ENCODE peak calls at places on chromosome 6, in five cellular contexts. One of them, this sample, is unnamed.

GRCh38 chr6:150924808-150925654 is 59.5 kb downstream of the MTHFD1L start:
- DNase-seq in caudate nucleus: no peak
- DNase-seq in activated B cell treated with CpG ODN at 0.5 μM for 24 hours: no peak
- DNase-seq in activated T-helper 1 cell treated with Interleukin-2 at 50 U/mL for 16 hours: no peak
- DNase-seq in fibroblast of mammary gland: peak; percentile 83
- DNase-seq in this sample: no peak

GRCh38 chr6:134577998-134578397 is 260.1 kb upstream of the SGK1 start:
- DNase-seq in caudate nucleus: no peak
- DNase-seq in activated B cell treated with CpG ODN at 0.5 μM for 24 hours: no peak
- DNase-seq in activated T-helper 1 cell treated with Interleukin-2 at 50 U/mL for 16 hours: no peak
- DNase-seq in fibroblast of mammary gland: peak; percentile 49
- DNase-seq in this sample: no peak

GRCh38 chr6:53793318-53793975 is 1.4 kb upstream of the LRRC1 start:
- DNase-seq in caudate nucleus: peak; percentile 10
- DNase-seq in activated B cell treated with CpG ODN at 0.5 μM for 24 hours: peak; percentile 23
- DNase-seq in activated T-helper 1 cell treated with Interleukin-2 at 50 U/mL for 16 hours: no peak
- DNase-seq in fibroblast of mammary gland: peak; percentile 41
- DNase-seq in this sample: no peak

GRCh38 chr6:135250234-135250633 is 69.1 kb downstream of the MYB start:
- DNase-seq in caudate nucleus: no peak
- DNase-seq in activated B cell treated with CpG ODN at 0.5 μM for 24 hours: no peak
- DNase-seq in activated T-helper 1 cell treated with Interleukin-2 at 50 U/mL for 16 hours: no peak
- DNase-seq in fibroblast of mammary gland: no peak
- DNase-seq in this sample: no peak

GRCh38 chr6:83781506-83781905 is 71.7 kb upstream of the RIPPLY2 start:
- DNase-seq in caudate nucleus: no peak
- DNase-seq in activated B cell treated with CpG ODN at 0.5 μM for 24 hours: no peak
- DNase-seq in activated T-helper 1 cell treated with Interleukin-2 at 50 U/mL for 16 hours: no peak
- DNase-seq in fibroblast of mammary gland: no peak
- DNase-seq in this sample: no peak

GRCh38 chr6:8830794-8831193 is 395.4 kb upstream of the SLC35B3 start:
- DNase-seq in caudate nucleus: no peak
- DNase-seq in activated B cell treated with CpG ODN at 0.5 μM for 24 hours: no peak
- DNase-seq in activated T-helper 1 cell treated with Interleukin-2 at 50 U/mL for 16 hours: no peak
- DNase-seq in fibroblast of mammary gland: no peak
- DNase-seq in this sample: no peak

GRCh38 chr6:25862199-25862598 is 11.8 kb downstream of the SLC17A3 start:
- DNase-seq in caudate nucleus: no peak
- DNase-seq in activated B cell treated with CpG ODN at 0.5 μM for 24 hours: no peak
- DNase-seq in activated T-helper 1 cell treated with Interleukin-2 at 50 U/mL for 16 hours: no peak
- DNase-seq in fibroblast of mammary gland: no peak
- DNase-seq in this sample: no peak

GRCh38 chr6:148316308-148316707 is 26.3 kb upstream of the SASH1 start:
- DNase-seq in caudate nucleus: no peak
- DNase-seq in activated B cell treated with CpG ODN at 0.5 μM for 24 hours: no peak
- DNase-seq in activated T-helper 1 cell treated with Interleukin-2 at 50 U/mL for 16 hours: no peak
- DNase-seq in fibroblast of mammary gland: no peak
- DNase-seq in this sample: no peak

GRCh38 chr6:134449004-134449403 is 131.1 kb upstream of the SGK1 start:
- DNase-seq in caudate nucleus: no peak
- DNase-seq in activated B cell treated with CpG ODN at 0.5 μM for 24 hours: no peak
- DNase-seq in activated T-helper 1 cell treated with Interleukin-2 at 50 U/mL for 16 hours: no peak
- DNase-seq in fibroblast of mammary gland: no peak
- DNase-seq in this sample: no peak

GRCh38 chr6:163533443-163533842 is 118.9 kb downstream of the QKI start:
- DNase-seq in caudate nucleus: no peak
- DNase-seq in activated B cell treated with CpG ODN at 0.5 μM for 24 hours: no peak
- DNase-seq in activated T-helper 1 cell treated with Interleukin-2 at 50 U/mL for 16 hours: no peak
- DNase-seq in fibroblast of mammary gland: peak; percentile 96
- DNase-seq in this sample: no peak

GRCh38 chr6:45661667-45662066 is 283.9 kb upstream of the SUPT3H start:
- DNase-seq in caudate nucleus: no peak
- DNase-seq in activated B cell treated with CpG ODN at 0.5 μM for 24 hours: no peak
- DNase-seq in activated T-helper 1 cell treated with Interleukin-2 at 50 U/mL for 16 hours: no peak
- DNase-seq in fibroblast of mammary gland: peak; percentile 100
- DNase-seq in this sample: no peak

GRCh38 chr6:129055796-129056195 is 172.9 kb downstream of the LAMA2 start:
- DNase-seq in caudate nucleus: no peak
- DNase-seq in activated B cell treated with CpG ODN at 0.5 μM for 24 hours: no peak
- DNase-seq in activated T-helper 1 cell treated with Interleukin-2 at 50 U/mL for 16 hours: no peak
- DNase-seq in fibroblast of mammary gland: no peak
- DNase-seq in this sample: no peak

GRCh38 chr6:14506656-14507242 is 389.2 kb downstream of the CD83 start:
- DNase-seq in caudate nucleus: no peak
- DNase-seq in activated B cell treated with CpG ODN at 0.5 μM for 24 hours: no peak
- DNase-seq in activated T-helper 1 cell treated with Interleukin-2 at 50 U/mL for 16 hours: no peak
- DNase-seq in fibroblast of mammary gland: no peak
- DNase-seq in this sample: no peak

GRCh38 chr6:170291271-170292110 is 613 bp upstream of the DLL1 start:
- DNase-seq in caudate nucleus: peak; percentile 78
- DNase-seq in activated B cell treated with CpG ODN at 0.5 μM for 24 hours: peak; percentile 42
- DNase-seq in activated T-helper 1 cell treated with Interleukin-2 at 50 U/mL for 16 hours: no peak
- DNase-seq in fibroblast of mammary gland: no peak
- DNase-seq in this sample: peak; percentile 89

GRCh38 chr6:39452746-39453145 is 130.2 kb upstream of the KCNK16 start:
- DNase-seq in caudate nucleus: no peak
- DNase-seq in activated B cell treated with CpG ODN at 0.5 μM for 24 hours: no peak
- DNase-seq in activated T-helper 1 cell treated with Interleukin-2 at 50 U/mL for 16 hours: no peak
- DNase-seq in fibroblast of mammary gland: peak; percentile 3
- DNase-seq in this sample: no peak

GRCh38 chr6:168061269-168062210 is 17.5 kb downstream of the FRMD1 start:
- DNase-seq in caudate nucleus: no peak
- DNase-seq in activated B cell treated with CpG ODN at 0.5 μM for 24 hours: no peak
- DNase-seq in activated T-helper 1 cell treated with Interleukin-2 at 50 U/mL for 16 hours: no peak
- DNase-seq in fibroblast of mammary gland: no peak
- DNase-seq in this sample: no peak

GRCh38 chr6:110528051-110528929 is 51.9 kb upstream of the SLC22A16 start:
- DNase-seq in caudate nucleus: no peak
- DNase-seq in activated B cell treated with CpG ODN at 0.5 μM for 24 hours: no peak
- DNase-seq in activated T-helper 1 cell treated with Interleukin-2 at 50 U/mL for 16 hours: peak; percentile 7
- DNase-seq in fibroblast of mammary gland: peak; percentile 89
- DNase-seq in this sample: no peak

GRCh38 chr6:54204921-54205511 is 93.8 kb downstream of the MLIP start:
- DNase-seq in caudate nucleus: no peak
- DNase-seq in activated B cell treated with CpG ODN at 0.5 μM for 24 hours: no peak
- DNase-seq in activated T-helper 1 cell treated with Interleukin-2 at 50 U/mL for 16 hours: no peak
- DNase-seq in fibroblast of mammary gland: no peak
- DNase-seq in this sample: no peak

GRCh38 chr6:162940426-162940825 is 212.7 kb downstream of the PACRG start:
- DNase-seq in caudate nucleus: no peak
- DNase-seq in activated B cell treated with CpG ODN at 0.5 μM for 24 hours: no peak
- DNase-seq in activated T-helper 1 cell treated with Interleukin-2 at 50 U/mL for 16 hours: no peak
- DNase-seq in fibroblast of mammary gland: peak; percentile 37
- DNase-seq in this sample: peak; percentile 4

GRCh38 chr6:110195639-110196038 is 15.4 kb downstream of the CDC40 start:
- DNase-seq in caudate nucleus: no peak
- DNase-seq in activated B cell treated with CpG ODN at 0.5 μM for 24 hours: no peak
- DNase-seq in activated T-helper 1 cell treated with Interleukin-2 at 50 U/mL for 16 hours: no peak
- DNase-seq in fibroblast of mammary gland: no peak
- DNase-seq in this sample: no peak

GRCh38 chr6:139371421-139372253 is 2.8 kb downstream of the CITED2 start:
- DNase-seq in caudate nucleus: no peak
- DNase-seq in activated B cell treated with CpG ODN at 0.5 μM for 24 hours: no peak
- DNase-seq in activated T-helper 1 cell treated with Interleukin-2 at 50 U/mL for 16 hours: no peak
- DNase-seq in fibroblast of mammary gland: peak; percentile 43
- DNase-seq in this sample: no peak

GRCh38 chr6:113120214-113120576 is 737.0 kb upstream of the MARCKS start:
- DNase-seq in caudate nucleus: no peak
- DNase-seq in activated B cell treated with CpG ODN at 0.5 μM for 24 hours: no peak
- DNase-seq in activated T-helper 1 cell treated with Interleukin-2 at 50 U/mL for 16 hours: no peak
- DNase-seq in fibroblast of mammary gland: peak; percentile 96
- DNase-seq in this sample: no peak

GRCh38 chr6:162151050-162151658 is 576.4 kb downstream of the PRKN start:
- DNase-seq in caudate nucleus: no peak
- DNase-seq in activated B cell treated with CpG ODN at 0.5 μM for 24 hours: no peak
- DNase-seq in activated T-helper 1 cell treated with Interleukin-2 at 50 U/mL for 16 hours: no peak
- DNase-seq in fibroblast of mammary gland: peak; percentile 53
- DNase-seq in this sample: no peak

GRCh38 chr6:8583291-8583690 is 147.9 kb upstream of the SLC35B3 start:
- DNase-seq in caudate nucleus: no peak
- DNase-seq in activated B cell treated with CpG ODN at 0.5 μM for 24 hours: no peak
- DNase-seq in activated T-helper 1 cell treated with Interleukin-2 at 50 U/mL for 16 hours: no peak
- DNase-seq in fibroblast of mammary gland: no peak
- DNase-seq in this sample: no peak

GRCh38 chr6:17018425-17018824 is 83.4 kb upstream of the STMND1 start:
- DNase-seq in caudate nucleus: no peak
- DNase-seq in activated B cell treated with CpG ODN at 0.5 μM for 24 hours: no peak
- DNase-seq in activated T-helper 1 cell treated with Interleukin-2 at 50 U/mL for 16 hours: no peak
- DNase-seq in fibroblast of mammary gland: no peak
- DNase-seq in this sample: no peak